ENCODE peak calls at places on chromosome 1, in seven cellular contexts. One of them, this sample, is unnamed.

GRCh38 chr1:185938396-185938795 is 204.2 kb downstream of the HMCN1 start:
- DNase-seq in GM12878: no peak
- DNase-seq in HCT116: no peak
- DNase-seq in SK-N-SH: no peak
- DNase-seq in K562: no peak
- DNase-seq in HepG2: no peak
- DNase-seq in H1: no peak
- DNase-seq in this sample: no peak

GRCh38 chr1:87329051-87329755 is 523 bp downstream of the LMO4 start:
- DNase-seq in GM12878: no peak
- DNase-seq in HCT116: no peak
- DNase-seq in SK-N-SH: peak
- DNase-seq in K562: peak
- DNase-seq in HepG2: peak
- DNase-seq in H1: no peak
- DNase-seq in this sample: peak

GRCh38 chr1:8572106-8572505 is 245.3 kb downstream of the RERE start:
- DNase-seq in GM12878: no peak
- DNase-seq in HCT116: no peak
- DNase-seq in SK-N-SH: no peak
- DNase-seq in K562: no peak
- DNase-seq in HepG2: peak
- DNase-seq in H1: no peak
- DNase-seq in this sample: peak

GRCh38 chr1:40153073-40153770 is 8.0 kb upstream of the RLF start:
- DNase-seq in GM12878: peak
- DNase-seq in HCT116: peak
- DNase-seq in SK-N-SH: peak
- DNase-seq in K562: peak
- DNase-seq in HepG2: peak
- DNase-seq in H1: no peak
- DNase-seq in this sample: no peak

GRCh38 chr1:2091611-2092604 is 41.7 kb downstream of the PRKCZ start:
- DNase-seq in GM12878: no peak
- DNase-seq in HCT116: no peak
- DNase-seq in SK-N-SH: no peak
- DNase-seq in K562: peak
- DNase-seq in HepG2: peak
- DNase-seq in H1: no peak
- DNase-seq in this sample: no peak

GRCh38 chr1:219459321-219460105 is 153.4 kb downstream of the ZC3H11B start:
- DNase-seq in GM12878: no peak
- DNase-seq in HCT116: no peak
- DNase-seq in SK-N-SH: peak
- DNase-seq in K562: no peak
- DNase-seq in HepG2: no peak
- DNase-seq in H1: no peak
- DNase-seq in this sample: no peak

GRCh38 chr1:117339866-117340357 is 27.3 kb upstream of the MAN1A2 start:
- DNase-seq in GM12878: no peak
- DNase-seq in HCT116: peak
- DNase-seq in SK-N-SH: peak
- DNase-seq in K562: peak
- DNase-seq in HepG2: peak
- DNase-seq in H1: no peak
- DNase-seq in this sample: peak

GRCh38 chr1:164524810-164525209 is 34.2 kb upstream of the PBX1 start:
- DNase-seq in GM12878: no peak
- DNase-seq in HCT116: no peak
- DNase-seq in SK-N-SH: no peak
- DNase-seq in K562: no peak
- DNase-seq in HepG2: no peak
- DNase-seq in H1: no peak
- DNase-seq in this sample: no peak

GRCh38 chr1:59061876-59062275 is 235.0 kb upstream of the FGGY start:
- DNase-seq in GM12878: no peak
- DNase-seq in HCT116: peak
- DNase-seq in SK-N-SH: no peak
- DNase-seq in K562: no peak
- DNase-seq in HepG2: no peak
- DNase-seq in H1: no peak
- DNase-seq in this sample: no peak

GRCh38 chr1:205317311-205317917 is 4.1 kb downstream of the NUAK2 start:
- DNase-seq in GM12878: no peak
- DNase-seq in HCT116: no peak
- DNase-seq in SK-N-SH: peak
- DNase-seq in K562: no peak
- DNase-seq in HepG2: peak
- DNase-seq in H1: no peak
- DNase-seq in this sample: peak

GRCh38 chr1:228045405-228045804 is 37.1 kb upstream of the ARF1 start:
- DNase-seq in GM12878: no peak
- DNase-seq in HCT116: no peak
- DNase-seq in SK-N-SH: no peak
- DNase-seq in K562: no peak
- DNase-seq in HepG2: no peak
- DNase-seq in H1: no peak
- DNase-seq in this sample: no peak

GRCh38 chr1:161998811-161999210 is 24.9 kb downstream of the OLFML2B start:
- DNase-seq in GM12878: no peak
- DNase-seq in HCT116: no peak
- DNase-seq in SK-N-SH: no peak
- DNase-seq in K562: no peak
- DNase-seq in HepG2: no peak
- DNase-seq in H1: no peak
- DNase-seq in this sample: peak

GRCh38 chr1:77412069-77412793 is 130.4 kb downstream of the AK5 start:
- DNase-seq in GM12878: no peak
- DNase-seq in HCT116: no peak
- DNase-seq in SK-N-SH: no peak
- DNase-seq in K562: no peak
- DNase-seq in HepG2: no peak
- DNase-seq in H1: no peak
- DNase-seq in this sample: no peak

GRCh38 chr1:181044449-181044966 is 10.7 kb downstream of the MR1 start:
- DNase-seq in GM12878: peak
- DNase-seq in HCT116: no peak
- DNase-seq in SK-N-SH: no peak
- DNase-seq in K562: no peak
- DNase-seq in HepG2: peak
- DNase-seq in H1: no peak
- DNase-seq in this sample: no peak

GRCh38 chr1:113654883-113655282 is 104.4 kb downstream of the PHTF1 start:
- DNase-seq in GM12878: no peak
- DNase-seq in HCT116: no peak
- DNase-seq in SK-N-SH: peak
- DNase-seq in K562: no peak
- DNase-seq in HepG2: no peak
- DNase-seq in H1: no peak
- DNase-seq in this sample: no peak

GRCh38 chr1:154784924-154785531 is 85.1 kb downstream of the KCNN3 start:
- DNase-seq in GM12878: peak
- DNase-seq in HCT116: no peak
- DNase-seq in SK-N-SH: no peak
- DNase-seq in K562: no peak
- DNase-seq in HepG2: peak
- DNase-seq in H1: no peak
- DNase-seq in this sample: peak

GRCh38 chr1:109723351-109723750 is 11.3 kb downstream of the GSTM5 start:
- DNase-seq in GM12878: no peak
- DNase-seq in HCT116: no peak
- DNase-seq in SK-N-SH: no peak
- DNase-seq in K562: no peak
- DNase-seq in HepG2: peak
- DNase-seq in H1: no peak
- DNase-seq in this sample: peak

DNA sequence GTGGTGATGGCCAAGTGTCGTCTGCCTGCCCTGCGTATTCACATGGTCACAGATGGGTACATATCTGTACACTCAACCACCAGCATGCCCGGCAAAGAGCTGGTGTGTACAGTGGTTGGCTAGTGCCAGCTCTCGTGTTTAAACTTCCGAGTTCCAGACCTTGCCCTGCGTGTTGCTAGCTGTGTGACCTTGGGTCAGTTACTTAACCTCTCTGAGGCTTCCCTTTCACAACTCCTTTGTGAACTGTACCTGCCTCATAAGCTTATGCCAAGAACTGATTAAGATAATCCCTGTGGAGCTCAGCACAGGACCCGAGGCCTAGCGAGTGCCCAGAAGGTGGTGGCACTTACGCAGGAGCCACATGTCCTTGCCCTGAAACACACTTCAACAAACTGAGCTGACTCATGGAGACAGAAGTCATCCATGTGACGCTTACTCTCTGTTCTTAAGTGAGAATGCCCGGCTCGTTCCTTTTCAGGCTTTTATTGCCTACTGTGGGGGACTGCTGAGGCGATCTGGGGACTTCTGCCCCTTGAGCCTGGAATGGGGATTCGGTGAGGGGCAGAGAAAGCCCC is 55.4 kb downstream of the ALPL start:
- DNase-seq in GM12878: no peak
- DNase-seq in HCT116: no peak
- DNase-seq in SK-N-SH: no peak
- DNase-seq in K562: no peak
- DNase-seq in HepG2: no peak
- DNase-seq in H1: no peak
- DNase-seq in this sample: no peak
- TF ChIP-seq JUND in GM12878: no peak
- TF ChIP-seq JUND in HCT116: no peak
- TF ChIP-seq JUND in SK-N-SH: no peak
- TF ChIP-seq JUND in K562: no peak
- TF ChIP-seq JUND in HepG2: no peak
- TF ChIP-seq JUND in H1: no peak
- TF ChIP-seq JUND in this sample: no peak

DNA sequence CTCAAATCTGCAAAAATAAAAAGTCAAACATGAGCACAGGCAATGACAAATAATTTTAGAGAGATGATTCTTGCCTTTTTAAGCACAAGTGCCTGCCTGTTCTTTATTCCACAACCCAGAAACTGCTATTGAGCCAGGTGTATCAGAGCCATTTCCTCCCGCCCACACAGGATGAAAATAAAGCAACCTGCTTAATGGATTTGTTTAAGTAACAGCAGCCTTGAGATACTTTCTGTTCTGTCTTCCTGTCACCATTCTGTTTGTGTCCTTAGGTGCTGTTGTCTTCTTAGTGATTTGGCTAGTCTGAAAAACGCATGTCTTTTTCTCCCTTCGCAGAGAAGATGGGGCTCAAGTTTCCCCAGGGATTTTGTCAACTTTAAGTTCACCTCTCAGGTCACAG is 11.4 kb downstream of the RPE65 start:
- DNase-seq in GM12878: no peak
- DNase-seq in HCT116: no peak
- DNase-seq in SK-N-SH: no peak
- DNase-seq in K562: no peak
- DNase-seq in HepG2: no peak
- DNase-seq in H1: no peak
- DNase-seq in this sample: no peak
- TF ChIP-seq JUND in GM12878: no peak
- TF ChIP-seq JUND in HCT116: no peak
- TF ChIP-seq JUND in SK-N-SH: no peak
- TF ChIP-seq JUND in K562: no peak
- TF ChIP-seq JUND in HepG2: no peak
- TF ChIP-seq JUND in H1: no peak
- TF ChIP-seq JUND in this sample: no peak

GRCh38 chr1:182213163-182213562 is 151.7 kb upstream of the ZNF648 start:
- DNase-seq in GM12878: no peak
- DNase-seq in HCT116: no peak
- DNase-seq in SK-N-SH: no peak
- DNase-seq in K562: no peak
- DNase-seq in HepG2: no peak
- DNase-seq in H1: no peak
- DNase-seq in this sample: no peak

GRCh38 chr1:182217071-182217470 is 155.6 kb upstream of the ZNF648 start:
- DNase-seq in GM12878: no peak
- DNase-seq in HCT116: peak
- DNase-seq in SK-N-SH: no peak
- DNase-seq in K562: no peak
- DNase-seq in HepG2: no peak
- DNase-seq in H1: no peak
- DNase-seq in this sample: no peak

GRCh38 chr1:182215797-182216196 is 154.3 kb upstream of the ZNF648 start:
- DNase-seq in GM12878: no peak
- DNase-seq in HCT116: no peak
- DNase-seq in SK-N-SH: no peak
- DNase-seq in K562: no peak
- DNase-seq in HepG2: no peak
- DNase-seq in H1: no peak
- DNase-seq in this sample: no peak

DNA sequence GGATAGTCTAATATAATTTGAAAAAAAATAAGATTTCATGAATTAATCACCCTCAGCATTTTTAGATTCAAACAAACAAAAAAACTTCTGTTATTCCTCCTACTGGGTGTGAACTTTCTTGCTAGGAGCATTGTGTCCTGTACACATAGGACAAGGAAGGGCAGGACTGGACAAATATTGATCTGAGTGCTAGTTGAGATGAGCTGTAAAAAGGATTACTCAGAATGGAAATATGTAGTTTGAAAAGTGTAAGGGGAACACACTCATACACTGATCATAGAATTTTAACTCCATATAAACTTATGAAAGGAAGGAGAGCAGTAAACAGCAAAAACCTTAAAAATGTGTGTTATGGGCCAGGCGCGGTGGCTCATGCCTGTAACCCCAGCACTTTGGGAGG is 156.5 kb upstream of the ZNF648 start:
- DNase-seq in GM12878: no peak
- DNase-seq in HCT116: peak
- DNase-seq in SK-N-SH: no peak
- DNase-seq in K562: no peak
- DNase-seq in HepG2: no peak
- DNase-seq in H1: no peak
- DNase-seq in this sample: peak
- TF ChIP-seq JUND in GM12878: no peak
- TF ChIP-seq JUND in HCT116: peak
- TF ChIP-seq JUND in SK-N-SH: no peak
- TF ChIP-seq JUND in K562: no peak
- TF ChIP-seq JUND in HepG2: no peak
- TF ChIP-seq JUND in H1: no peak
- TF ChIP-seq JUND in this sample: no peak

GRCh38 chr1:179873366-179873978 is 4.1 kb downstream of the TOR1AIP2 start:
- DNase-seq in GM12878: no peak
- DNase-seq in HCT116: no peak
- DNase-seq in SK-N-SH: no peak
- DNase-seq in K562: no peak
- DNase-seq in HepG2: peak
- DNase-seq in H1: no peak
- DNase-seq in this sample: no peak

GRCh38 chr1:179877586-179878265 is at the start of gene TOR1AIP2:
- DNase-seq in GM12878: no peak
- DNase-seq in HCT116: peak
- DNase-seq in SK-N-SH: peak
- DNase-seq in K562: peak
- DNase-seq in HepG2: peak
- DNase-seq in H1: peak
- DNase-seq in this sample: peak

GRCh38 chr1:179875606-179876288 is 1.9 kb downstream of the TOR1AIP2 start:
- DNase-seq in GM12878: no peak
- DNase-seq in HCT116: no peak
- DNase-seq in SK-N-SH: no peak
- DNase-seq in K562: no peak
- DNase-seq in HepG2: no peak
- DNase-seq in H1: no peak
- DNase-seq in this sample: no peak

GRCh38 chr1:179879797-179880196 is 2.2 kb upstream of the TOR1AIP2 start:
- DNase-seq in GM12878: no peak
- DNase-seq in HCT116: no peak
- DNase-seq in SK-N-SH: no peak
- DNase-seq in K562: no peak
- DNase-seq in HepG2: no peak
- DNase-seq in H1: no peak
- DNase-seq in this sample: no peak

GRCh38 chr1:179876289-179876715 is 1.3 kb downstream of the TOR1AIP2 start:
- DNase-seq in GM12878: no peak
- DNase-seq in HCT116: no peak
- DNase-seq in SK-N-SH: no peak
- DNase-seq in K562: no peak
- DNase-seq in HepG2: peak
- DNase-seq in H1: no peak
- DNase-seq in this sample: peak
- TF ChIP-seq JUND in GM12878: no peak
- TF ChIP-seq JUND in HCT116: peak
- TF ChIP-seq JUND in SK-N-SH: no peak
- TF ChIP-seq JUND in K562: peak
- TF ChIP-seq JUND in HepG2: peak
- TF ChIP-seq JUND in H1: no peak
- TF ChIP-seq JUND in this sample: no peak